ENCODE peak calls at places on chromosome 17, in four cellular contexts. One of them, this sample, is unnamed.

GRCh38 chr17:75250009-75250471 is 11.4 kb downstream of the GGA3 start:
- DNase-seq in Karpas-422: peak; percentile 68
- DNase-seq in choroid plexus epithelial cell: peak; percentile 70
- DNase-seq in bronchial epithelial cell: peak; percentile 32
- DNase-seq in this sample: no peak

GRCh38 chr17:63702223-63702577 is 2.3 kb upstream of the LIMD2 start:
- DNase-seq in Karpas-422: peak; percentile 90
- DNase-seq in choroid plexus epithelial cell: no peak
- DNase-seq in bronchial epithelial cell: no peak
- DNase-seq in this sample: peak; percentile 89

GRCh38 chr17:31854672-31855071 is 4.4 kb downstream of the COPRS start:
- DNase-seq in Karpas-422: no peak
- DNase-seq in choroid plexus epithelial cell: peak; percentile 6
- DNase-seq in bronchial epithelial cell: no peak
- DNase-seq in this sample: peak; percentile 37

GRCh38 chr17:34349748-34350147 is 6.5 kb upstream of the CCL13 start:
- DNase-seq in Karpas-422: no peak
- DNase-seq in choroid plexus epithelial cell: no peak
- DNase-seq in bronchial epithelial cell: no peak
- DNase-seq in this sample: no peak

GRCh38 chr17:22272363-22273146 is 580.2 kb downstream of the KCNJ18 start:
- DNase-seq in Karpas-422: peak; percentile 2
- DNase-seq in choroid plexus epithelial cell: no peak
- DNase-seq in bronchial epithelial cell: no peak
- DNase-seq in this sample: no peak

GRCh38 chr17:74017461-74017860 is 186.0 kb upstream of the RPL38 start:
- DNase-seq in Karpas-422: no peak
- DNase-seq in choroid plexus epithelial cell: no peak
- DNase-seq in bronchial epithelial cell: no peak
- DNase-seq in this sample: no peak

GRCh38 chr17:58538801-58539410 is 24.5 kb upstream of the MTMR4 start:
- DNase-seq in Karpas-422: no peak
- DNase-seq in choroid plexus epithelial cell: no peak
- DNase-seq in bronchial epithelial cell: no peak
- DNase-seq in this sample: no peak

GRCh38 chr17:8753976-8754440 is 4.3 kb downstream of the SPDYE4 start:
- DNase-seq in Karpas-422: peak; percentile 54
- DNase-seq in choroid plexus epithelial cell: peak; percentile 57
- DNase-seq in bronchial epithelial cell: peak; percentile 40
- DNase-seq in this sample: peak; percentile 21

GRCh38 chr17:73292031-73292531 is 19.7 kb downstream of the CDC42EP4 start:
- DNase-seq in Karpas-422: no peak
- DNase-seq in choroid plexus epithelial cell: peak; percentile 75
- DNase-seq in bronchial epithelial cell: peak; percentile 69
- DNase-seq in this sample: peak; percentile 55

GRCh38 chr17:38881600-38882191 is 11.8 kb downstream of the LASP1 start:
- DNase-seq in Karpas-422: peak; percentile 76
- DNase-seq in choroid plexus epithelial cell: peak; percentile 95
- DNase-seq in bronchial epithelial cell: no peak
- DNase-seq in this sample: peak; percentile 46

GRCh38 chr17:40268141-40268712 is 19.5 kb upstream of the CDC6 start:
- DNase-seq in Karpas-422: no peak
- DNase-seq in choroid plexus epithelial cell: no peak
- DNase-seq in bronchial epithelial cell: no peak
- DNase-seq in this sample: no peak

GRCh38 chr17:77455878-77456234 is 315.1 kb downstream of the SEC14L1 start:
- DNase-seq in Karpas-422: no peak
- DNase-seq in choroid plexus epithelial cell: no peak
- DNase-seq in bronchial epithelial cell: no peak
- DNase-seq in this sample: no peak

GRCh38 chr17:42191209-42191608 is 3.1 kb downstream of the GHDC start:
- DNase-seq in Karpas-422: no peak
- DNase-seq in choroid plexus epithelial cell: no peak
- DNase-seq in bronchial epithelial cell: no peak
- DNase-seq in this sample: no peak

GRCh38 chr17:28957992-28958355 is 6.7 kb upstream of the PHF12 start:
- DNase-seq in Karpas-422: no peak
- DNase-seq in choroid plexus epithelial cell: no peak
- DNase-seq in bronchial epithelial cell: no peak
- DNase-seq in this sample: no peak

GRCh38 chr17:45326566-45326965 is 9.7 kb upstream of the MAP3K14 start:
- DNase-seq in Karpas-422: peak; percentile 58
- DNase-seq in choroid plexus epithelial cell: no peak
- DNase-seq in bronchial epithelial cell: no peak
- DNase-seq in this sample: no peak

GRCh38 chr17:38558751-38559024 is 47.1 kb downstream of the SRCIN1 start:
- DNase-seq in Karpas-422: no peak
- DNase-seq in choroid plexus epithelial cell: no peak
- DNase-seq in bronchial epithelial cell: peak; percentile 20
- DNase-seq in this sample: no peak

GRCh38 chr17:11028349-11028748 is 190.5 kb upstream of the PIRT start:
- DNase-seq in Karpas-422: no peak
- DNase-seq in choroid plexus epithelial cell: no peak
- DNase-seq in bronchial epithelial cell: no peak
- DNase-seq in this sample: no peak

GRCh38 chr17:81403040-81403467 is 7.8 kb downstream of the BAHCC1 start:
- DNase-seq in Karpas-422: no peak
- DNase-seq in choroid plexus epithelial cell: peak; percentile 31
- DNase-seq in bronchial epithelial cell: no peak
- DNase-seq in this sample: no peak
- H3K4me3 ChIP-seq in Karpas-422: no peak overlapping the region
- H3K4me3 ChIP-seq in choroid plexus epithelial cell: no peak overlapping the region
- H3K4me3 ChIP-seq in bronchial epithelial cell: no peak overlapping the region
- H3K4me3 ChIP-seq in this sample: no peak overlapping the region

GRCh38 chr17:50636145-50636803 is 1.6 kb downstream of the ABCC3 start:
- DNase-seq in Karpas-422: no peak
- DNase-seq in choroid plexus epithelial cell: no peak
- DNase-seq in bronchial epithelial cell: no peak
- DNase-seq in this sample: no peak
- H3K4me3 ChIP-seq in Karpas-422: no peak overlapping the region
- H3K4me3 ChIP-seq in choroid plexus epithelial cell: no peak overlapping the region
- H3K4me3 ChIP-seq in bronchial epithelial cell: no peak overlapping the region
- H3K4me3 ChIP-seq in this sample: no peak overlapping the region

DNA sequence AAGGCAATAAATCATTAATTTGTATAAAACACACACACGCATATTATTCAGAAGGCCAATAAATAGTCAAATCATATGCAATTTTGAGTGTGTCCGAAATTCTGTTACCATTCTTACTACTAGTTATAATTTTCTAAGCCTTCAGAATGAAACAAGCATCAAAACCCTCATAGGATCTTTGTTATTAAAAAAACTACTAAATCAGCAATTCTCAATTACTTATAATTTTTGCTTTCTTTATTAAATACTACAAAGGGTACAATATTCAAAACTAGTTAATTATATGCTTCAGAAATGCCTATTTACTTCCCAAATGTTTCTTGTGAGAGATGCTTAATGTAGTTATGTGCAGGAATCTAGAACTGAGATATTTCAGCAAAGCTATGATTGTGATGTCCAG is 413.1 kb upstream of the KIF2B start:
- DNase-seq in Karpas-422: no peak
- DNase-seq in choroid plexus epithelial cell: no peak
- DNase-seq in bronchial epithelial cell: no peak
- DNase-seq in this sample: no peak
- H3K4me3 ChIP-seq in Karpas-422: no peak overlapping the region
- H3K4me3 ChIP-seq in choroid plexus epithelial cell: no peak overlapping the region
- H3K4me3 ChIP-seq in bronchial epithelial cell: no peak overlapping the region
- H3K4me3 ChIP-seq in this sample: no peak overlapping the region

DNA sequence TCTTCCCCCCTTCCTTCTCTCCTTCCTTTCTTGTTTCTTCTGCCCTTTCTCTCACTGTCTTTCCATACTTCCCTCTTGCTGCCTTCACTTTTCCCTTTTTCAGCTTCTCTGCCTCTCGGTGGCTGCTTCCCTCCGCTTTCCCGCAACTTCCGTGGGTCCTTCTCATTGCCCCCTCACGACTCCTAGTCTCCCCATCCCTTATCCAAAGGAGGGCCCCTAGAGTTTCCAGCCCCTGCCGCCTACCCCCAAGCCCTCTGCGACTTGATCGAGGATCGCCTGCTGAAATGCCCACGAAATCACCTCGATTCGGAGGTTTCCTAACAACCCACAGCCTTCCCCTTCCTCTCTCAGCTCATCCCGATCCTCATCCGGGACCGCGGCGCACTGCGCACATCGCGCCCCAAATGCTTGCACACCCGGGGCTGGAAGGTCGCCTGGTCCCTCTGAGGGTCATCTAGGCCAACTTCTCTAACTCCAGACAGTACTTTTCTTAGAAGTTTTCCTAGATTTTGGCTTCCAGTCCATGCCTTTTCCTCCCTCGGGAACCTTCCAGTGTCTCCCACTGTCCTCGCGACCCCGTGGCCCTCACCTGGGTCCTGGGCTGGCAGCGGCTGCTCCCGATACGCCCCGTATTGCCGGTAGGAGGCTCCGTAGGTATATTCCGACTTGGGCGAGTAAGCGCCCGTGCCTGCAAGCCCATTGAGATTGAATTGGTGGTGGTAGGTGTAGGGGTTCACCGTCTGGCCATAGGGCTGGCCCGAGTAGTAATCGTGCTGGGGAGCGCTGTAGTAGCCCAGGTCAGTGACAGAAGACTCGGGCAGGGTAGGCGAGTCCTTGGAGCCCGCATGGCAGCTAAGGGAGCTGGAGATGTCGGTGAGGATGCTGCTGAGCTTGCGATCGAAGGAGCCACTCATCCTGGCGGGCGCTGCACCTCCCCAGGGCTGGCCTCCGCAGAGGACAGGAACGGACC is 654 bp downstream of the DLX3 start:
- DNase-seq in Karpas-422: no peak
- DNase-seq in choroid plexus epithelial cell: no peak
- DNase-seq in bronchial epithelial cell: no peak
- DNase-seq in this sample: peak; percentile 20
- H3K4me3 ChIP-seq in Karpas-422: no peak overlapping the region
- H3K4me3 ChIP-seq in choroid plexus epithelial cell: no peak overlapping the region
- H3K4me3 ChIP-seq in bronchial epithelial cell: peak overlapping the region; percentile 45
- H3K4me3 ChIP-seq in this sample: no peak overlapping the region

GRCh38 chr17:82314721-82315605 is 2.4 kb downstream of the CD7 start:
- DNase-seq in Karpas-422: no peak
- DNase-seq in choroid plexus epithelial cell: no peak
- DNase-seq in bronchial epithelial cell: no peak
- DNase-seq in this sample: peak; percentile 54
- H3K4me3 ChIP-seq in Karpas-422: no peak overlapping the region
- H3K4me3 ChIP-seq in choroid plexus epithelial cell: no peak overlapping the region
- H3K4me3 ChIP-seq in bronchial epithelial cell: no peak overlapping the region
- H3K4me3 ChIP-seq in this sample: no peak overlapping the region

DNA sequence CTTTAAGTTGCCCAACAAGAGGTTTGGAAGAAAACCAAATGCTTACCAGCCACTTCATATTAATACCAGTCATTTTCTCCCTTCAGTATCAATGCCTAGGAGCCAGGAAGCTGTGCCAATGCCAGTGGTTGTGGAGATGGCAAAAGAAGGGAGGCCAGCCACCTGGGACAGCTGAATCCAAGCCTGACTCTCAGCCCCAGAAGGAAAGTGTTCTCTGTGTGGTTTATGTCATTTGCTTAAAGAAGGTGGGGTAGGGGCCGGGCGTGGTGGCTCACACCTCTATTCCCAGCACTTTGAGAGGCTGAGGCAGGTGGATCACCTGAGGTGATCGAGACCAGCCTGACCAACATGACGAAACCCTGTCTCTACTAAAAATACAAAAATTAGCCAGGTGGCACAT is 13.4 kb downstream of the C17orf78 start:
- DNase-seq in Karpas-422: no peak
- DNase-seq in choroid plexus epithelial cell: no peak
- DNase-seq in bronchial epithelial cell: no peak
- DNase-seq in this sample: no peak
- H3K4me3 ChIP-seq in Karpas-422: no peak overlapping the region
- H3K4me3 ChIP-seq in choroid plexus epithelial cell: no peak overlapping the region
- H3K4me3 ChIP-seq in bronchial epithelial cell: no peak overlapping the region
- H3K4me3 ChIP-seq in this sample: no peak overlapping the region

GRCh38 chr17:64741038-64741641 is 79.0 kb upstream of the SMURF2 start:
- DNase-seq in Karpas-422: no peak
- DNase-seq in choroid plexus epithelial cell: peak; percentile 50
- DNase-seq in bronchial epithelial cell: no peak
- DNase-seq in this sample: no peak
- H3K4me3 ChIP-seq in Karpas-422: no peak overlapping the region
- H3K4me3 ChIP-seq in choroid plexus epithelial cell: no peak overlapping the region
- H3K4me3 ChIP-seq in bronchial epithelial cell: no peak overlapping the region
- H3K4me3 ChIP-seq in this sample: no peak overlapping the region